ENCODE peak calls at places on chromosomes 12 and 14, in six cellular contexts. K is cardiac muscle cell, W is ascending aorta, S is body of pancreas, J is IMR-90, D is astrocyte. U is an unnamed sample. For H3K27me3, the result is how much of the 10 kb centered on the place peaks cover.

GRCh38 chr14:100677152-100677924 is 49.4 kb upstream of the DLK1 start:
- DNase-seq in K (peak), W (no peak), S (no peak), J (no peak), D (no peak), U (no peak)

GRCh38 chr12:14774944-14775651 is 28.2 kb downstream of the WBP11 start:
- DNase-seq in K (peak), W (peak), S (peak), J (peak), D (peak), U (peak)

GRCh38 chr12:52878507-52879393 is 26.1 kb downstream of the KRT8 start:
- DNase-seq in K (no peak), W (no peak), S (no peak), J (no peak), D (no peak), U (no peak)

GRCh38 chr12:1527789-1528188 is 66.6 kb downstream of the FBXL14 start:
- DNase-seq in K (peak), W (no peak), S (no peak), J (peak), D (peak), U (no peak)

GRCh38 chr12:79373896-79374499 is 316.8 kb downstream of the PAWR start:
- DNase-seq in K (peak), W (no peak), S (no peak), J (peak), D (no peak), U (no peak)

GRCh38 chr12:46468159-46468558 is 95.6 kb upstream of the SLC38A2 start:
- DNase-seq in K (peak), W (no peak), S (no peak), J (no peak), D (peak), U (no peak)

GRCh38 chr14:104424406-104425072 is 155.0 kb upstream of the C14orf180 start:
- DNase-seq in K (peak), W (no peak), S (no peak), J (no peak), D (no peak), U (no peak)

GRCh38 chr12:130632582-130633174 is 83.4 kb downstream of the RIMBP2 start:
- DNase-seq in K (no peak), W (no peak), S (peak), J (no peak), D (no peak), U (no peak)

GRCh38 chr12:115012861-115013667 is 329.1 kb upstream of the TBX3 start:
- DNase-seq in K (no peak), W (no peak), S (no peak), J (no peak), D (no peak), U (no peak)

GRCh38 chr12:113980537-113981337 is 14.6 kb upstream of the RBM19 start:
- DNase-seq in K (peak), W (no peak), S (peak), J (peak), D (peak), U (no peak)

GRCh38 chr12:4217091-4217490 is 56.5 kb upstream of the CCND2 start:
- DNase-seq in K (no peak), W (no peak), S (no peak), J (no peak), D (no peak), U (no peak)

GRCh38 chr14:62661818-62662217 is 383.4 kb downstream of the KCNH5 start:
- DNase-seq in K (peak), W (no peak), S (no peak), J (peak), D (peak), U (no peak)

GRCh38 chr12:94941440-94941862 is 62.0 kb downstream of the NDUFA12 start:
- DNase-seq in K (peak), W (peak), S (peak), J (peak), D (peak), U (no peak)

GRCh38 chr14:35687335-35687939 is 121.7 kb downstream of the RALGAPA1 start:
- DNase-seq in K (peak), W (no peak), S (peak), J (peak), D (peak), U (peak)

GRCh38 chr14:51889851-51890250 is 29.4 kb downstream of the GNG2 start:
- DNase-seq in K (no peak), W (no peak), S (no peak), J (peak), D (peak), U (no peak)

GRCh38 chr14:23376477-23377200 is at the start of gene CMTM5:
- DNase-seq in K (peak), W (no peak), S (no peak), J (no peak), D (no peak), U (no peak)

GRCh38 chr12:12091977-12092663 is 21.4 kb downstream of the BCL2L14 start:
- DNase-seq in K (no peak), W (no peak), S (no peak), J (no peak), D (no peak), U (no peak)

GRCh38 chr12:124395986-124396385 is 101.1 kb downstream of the RFLNA start:
- DNase-seq in K (no peak), W (no peak), S (no peak), J (no peak), D (no peak), U (no peak)

GRCh38 chr14:27384124-27384523 is 786.3 kb upstream of the NOVA1 start:
- DNase-seq in K (no peak), W (no peak), S (no peak), J (no peak), D (no peak), U (no peak)

GRCh38 chr14:99899578-99900178 is 106.5 kb downstream of the EML1 start:
- DNase-seq in K (peak), W (no peak), S (no peak), J (peak), D (no peak), U (no peak)

GRCh38 chr14:50363734-50364113 is 33.0 kb downstream of the CDKL1 start:
- DNase-seq in K (peak), W (no peak), S (peak), J (peak), D (no peak), U (peak)

GRCh38 chr12:57452937-57453509 is 2.1 kb upstream of the INHBE start:
- DNase-seq in K (peak), W (peak), S (peak), J (peak), D (peak), U (peak)

GRCh38 chr12:121872546-121873223 is 14.0 kb upstream of the HPD start:
- DNase-seq in K (peak), W (no peak), S (peak), J (peak), D (peak), U (no peak)

GRCh38 chr12:92133795-92134637 is 11.6 kb downstream of the BTG1 start:
- DNase-seq in K (no peak), W (no peak), S (no peak), J (no peak), D (no peak), U (no peak)

GRCh38 chr12:120643574-120643973 is 3.1 kb downstream of the CABP1 start:
- DNase-seq in K (no peak), W (no peak), S (no peak), J (no peak), D (no peak), U (no peak)

GRCh38 chr12:120642086-120642485 is 1.7 kb downstream of the CABP1 start:
- DNase-seq in K (no peak), W (no peak), S (no peak), J (no peak), D (no peak), U (no peak)

GRCh38 chr12:120639771-120640721 is at the start of gene CABP1:
- DNase-seq in K (no peak), W (no peak), S (peak), J (no peak), D (no peak), U (peak)

GRCh38 chr12:120642806-120643205 is 2.4 kb downstream of the CABP1 start:
- DNase-seq in K (no peak), W (no peak), S (no peak), J (peak), D (no peak), U (no peak)

DNA sequence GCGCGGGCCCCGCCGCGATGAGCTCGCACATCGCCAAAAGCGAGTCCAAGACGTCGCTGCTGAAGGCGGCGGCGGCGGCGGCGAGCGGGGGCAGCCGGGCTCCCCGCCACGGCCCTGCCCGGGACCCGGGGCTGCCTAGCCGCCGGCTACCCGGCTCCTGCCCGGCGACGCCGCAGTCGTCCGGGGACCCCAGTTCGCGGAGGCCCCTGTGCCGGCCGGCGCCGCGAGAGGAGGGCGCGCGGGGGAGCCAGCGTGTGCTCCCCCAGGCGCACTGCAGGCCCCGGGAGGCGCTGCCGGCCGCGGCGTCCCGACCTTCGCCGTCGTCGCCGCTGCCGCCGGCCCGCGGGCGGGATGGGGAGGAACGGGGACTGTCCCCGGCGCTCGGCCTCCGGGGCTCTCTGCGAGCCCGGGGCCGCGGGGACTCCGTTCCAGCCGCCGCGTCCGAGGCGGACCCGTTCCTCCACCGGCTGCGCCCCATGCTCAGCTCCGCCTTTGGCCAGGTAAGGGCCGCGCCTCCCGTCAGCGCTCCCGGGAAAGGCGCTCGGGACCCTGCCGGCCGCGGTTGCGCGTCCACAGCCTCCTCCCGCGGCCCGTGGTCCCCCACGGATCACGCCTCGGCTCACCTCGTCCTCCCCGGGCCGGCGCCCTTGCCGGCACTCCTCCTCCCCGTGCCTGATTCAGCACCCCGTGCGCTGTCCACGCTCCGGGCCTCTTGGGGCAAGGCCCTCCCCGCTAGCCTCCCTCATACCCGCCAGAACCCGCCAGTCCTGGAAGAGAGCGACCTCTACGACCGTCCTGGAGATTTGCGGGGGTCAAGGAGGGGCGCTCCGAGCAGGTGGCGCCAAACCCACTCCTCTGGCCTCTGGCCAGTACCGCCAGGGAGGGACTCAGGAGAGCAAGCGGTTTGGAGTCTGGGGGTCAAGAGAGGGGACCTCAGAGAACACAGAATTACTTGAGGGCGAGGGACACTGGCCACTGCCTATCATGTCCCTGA is 711 bp downstream of the CABP1 start:
- DNase-seq in K (peak), W (no peak), S (peak), J (peak), D (peak), U (peak)
- H3K27me3 ChIP-seq in K (half or more), W (under half), S (under half), J (half or more), D (under half), U (half or more)

DNA sequence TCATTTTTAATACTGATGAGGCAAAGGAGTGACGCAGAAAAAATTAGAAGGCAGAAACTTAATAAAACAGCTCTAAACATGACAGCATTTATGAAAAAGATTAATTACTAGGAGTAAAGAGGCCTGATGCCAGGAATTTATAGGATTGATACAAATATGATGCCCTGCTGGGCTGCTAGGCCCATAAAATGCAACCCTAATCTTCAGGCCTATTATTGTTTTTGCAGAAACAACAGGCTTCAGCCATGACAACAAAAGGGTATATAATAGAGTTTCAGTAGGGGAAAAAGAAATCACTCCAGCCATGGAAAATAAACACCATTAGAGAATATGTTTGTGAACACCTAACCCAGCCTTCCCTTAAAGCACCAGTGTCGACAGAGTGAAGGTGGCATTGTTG is 50.6 kb downstream of the OTX2 start:
- DNase-seq in K (no peak), W (no peak), S (no peak), J (no peak), D (no peak), U (no peak)
- H3K27me3 ChIP-seq in K (under half), W (under half), S (under half), J (under half), D (under half), U (under half)

DNA sequence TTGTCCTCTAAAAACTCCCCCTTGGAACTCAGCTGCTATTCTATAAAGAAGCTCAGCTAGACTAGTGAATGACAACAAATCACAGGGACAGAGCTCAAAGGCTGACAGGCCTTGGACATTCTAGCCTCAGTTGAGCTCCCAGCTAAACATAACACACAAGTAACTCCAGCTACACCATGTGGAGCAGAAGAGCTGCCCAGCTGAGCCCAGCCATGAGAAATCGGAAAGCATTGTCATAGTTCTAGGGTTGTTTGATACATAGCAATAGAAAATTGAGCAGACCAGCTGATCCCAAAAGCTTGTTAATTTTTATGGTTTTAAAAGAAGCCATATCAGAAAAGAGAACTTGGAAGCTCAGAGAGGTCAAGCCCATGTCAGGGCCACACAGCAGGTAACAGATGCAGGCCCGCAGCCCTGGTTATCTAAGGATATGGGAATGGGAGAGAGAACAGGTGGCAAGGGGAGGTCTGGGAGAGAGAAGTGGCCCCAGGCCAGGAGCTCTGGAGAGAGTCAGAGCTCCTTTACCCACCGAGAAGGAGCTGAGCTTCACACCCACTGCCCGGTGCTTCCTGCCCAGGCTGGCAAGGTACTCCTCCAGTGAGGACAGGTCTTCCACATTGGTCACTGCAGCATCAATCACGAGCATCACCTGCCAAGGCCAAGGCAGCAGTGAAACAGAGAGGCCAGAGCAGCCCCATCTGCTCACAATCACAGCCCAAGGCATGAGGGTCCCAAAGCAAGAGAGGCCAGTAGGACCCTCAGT is 2.9 kb downstream of the NGB start:
- DNase-seq in K (no peak), W (no peak), S (no peak), J (no peak), D (no peak), U (no peak)
- H3K27me3 ChIP-seq in K (half or more), W (under half), S (under half), J (half or more), D (under half), U (under half)

GRCh38 chr12:26832817-26833691 is at the start of gene ITPR2:
- DNase-seq in K (peak), W (peak), S (peak), J (peak), D (peak), U (peak)

GRCh38 chr12:26831959-26832816 is 806 bp downstream of the ITPR2 start:
- DNase-seq in K (peak), W (peak), S (peak), J (peak), D (peak), U (peak)

GRCh38 chr12:26830358-26830757 is 2.6 kb downstream of the ITPR2 start:
- DNase-seq in K (no peak), W (no peak), S (no peak), J (no peak), D (no peak), U (no peak)

GRCh38 chr12:26828315-26828714 is 4.7 kb downstream of the ITPR2 start:
- DNase-seq in K (no peak), W (no peak), S (no peak), J (no peak), D (no peak), U (no peak)

DNA sequence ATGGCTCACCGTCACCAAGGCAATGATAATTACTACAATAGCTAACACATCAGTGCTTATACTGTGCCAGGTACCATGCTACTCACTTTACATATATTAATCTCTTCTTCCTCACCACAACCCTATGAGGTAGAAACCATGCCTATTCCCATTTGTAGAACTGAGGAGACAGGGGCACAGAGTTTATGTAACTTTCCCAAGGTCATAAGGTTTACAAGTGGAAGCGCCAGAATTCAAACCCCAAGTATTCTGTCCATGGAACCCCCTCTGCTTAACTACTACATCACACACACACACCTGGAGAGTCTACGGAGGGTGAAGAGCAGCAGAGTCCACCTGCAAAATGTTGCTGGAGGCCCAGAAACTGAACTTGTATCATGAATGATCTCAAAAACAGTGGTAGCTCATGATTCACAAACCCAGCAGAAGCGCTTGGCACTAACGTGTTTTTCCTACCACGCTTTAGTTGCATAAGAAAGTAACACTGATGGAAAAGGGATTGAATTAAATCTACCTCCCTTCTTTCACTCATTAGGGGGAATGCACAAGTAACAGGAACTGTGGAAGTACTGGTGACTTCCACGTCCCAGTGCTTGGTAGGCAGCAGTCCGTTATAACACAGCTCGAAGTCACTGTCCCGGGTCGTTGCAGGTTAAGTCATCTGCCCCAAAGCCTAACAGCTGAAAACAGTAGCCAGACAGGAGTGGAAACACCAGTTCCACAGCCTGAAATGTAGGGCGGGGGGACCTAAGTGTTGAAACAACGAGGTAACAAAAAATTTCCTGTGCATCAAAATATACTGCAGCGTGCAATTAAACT is 2.0 kb downstream of the ITPR2 start:
- DNase-seq in K (no peak), W (no peak), S (peak), J (no peak), D (no peak), U (no peak)
- H3K27me3 ChIP-seq in K (under half), W (under half), S (under half), J (under half), D (under half), U (under half)

DNA sequence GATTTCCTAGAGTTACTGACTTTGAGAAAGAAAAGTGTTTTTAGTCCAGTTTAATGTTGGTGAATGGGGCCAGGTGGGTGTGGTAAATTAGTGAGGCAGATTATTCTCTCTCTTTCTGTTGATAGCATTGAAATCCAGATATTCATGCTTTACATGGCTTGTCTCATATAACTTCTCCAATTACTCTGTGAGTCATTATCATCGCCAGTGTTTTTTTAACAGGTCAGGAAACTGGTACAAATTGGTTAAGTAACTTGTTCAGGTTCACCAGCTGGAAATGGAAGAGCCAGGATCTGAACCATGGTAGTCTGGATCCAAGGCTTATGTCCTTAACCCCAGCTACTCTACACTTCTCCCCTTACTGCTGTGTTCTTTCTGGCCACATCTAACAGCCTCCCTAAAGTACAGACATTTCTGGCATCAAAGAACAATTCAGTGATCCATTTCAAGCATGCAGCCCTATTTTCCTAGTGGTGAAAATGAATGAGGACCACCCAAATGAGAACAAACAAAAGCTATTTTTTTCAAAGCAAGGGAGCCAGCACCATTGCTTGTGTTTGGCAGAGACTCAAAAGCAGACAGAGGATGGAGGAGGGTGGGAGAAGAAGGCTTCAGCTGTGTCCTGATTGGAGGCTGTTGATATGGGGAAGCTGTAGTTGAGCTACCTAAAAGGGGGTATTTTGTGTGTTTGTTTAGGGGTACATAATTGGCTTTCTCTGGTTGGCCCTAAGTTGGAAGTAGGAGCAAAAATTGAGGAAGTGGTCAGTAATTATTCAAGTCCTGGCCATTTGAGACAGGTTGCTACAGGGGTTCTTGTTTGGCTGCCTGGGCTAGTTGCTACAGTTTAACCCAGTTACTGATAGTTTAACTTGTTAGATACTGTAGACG is 1.7 kb downstream of the IRAK3 start:
- DNase-seq in K (peak), W (no peak), S (no peak), J (peak), D (no peak), U (no peak)
- H3K27me3 ChIP-seq in K (half or more), W (under half), S (under half), J (under half), D (under half), U (under half)